ENCODE peak calls at places on chromosomes 3 and 15, in seven cellular contexts. One of them, this sample, is unnamed.

GRCh38 chr3:48130321-48130881 is 57.8 kb downstream of the CDC25A start:
- DNase-seq in IMR-90: peak
- DNase-seq in neuronal stem cell: no peak
- DNase-seq in H9: no peak
- DNase-seq in mesendoderm: peak
- DNase-seq in H1: no peak
- DNase-seq in mesenchymal stem cell: peak
- DNase-seq in this sample: no peak

GRCh38 chr3:123076496-123077418 is 9.9 kb downstream of the PDIA5 start:
- DNase-seq in IMR-90: no peak
- DNase-seq in neuronal stem cell: no peak
- DNase-seq in H9: no peak
- DNase-seq in mesendoderm: no peak
- DNase-seq in H1: no peak
- DNase-seq in mesenchymal stem cell: peak
- DNase-seq in this sample: no peak

GRCh38 chr15:71743861-71744382 is 66.4 kb upstream of the NR2E3 start:
- DNase-seq in IMR-90: peak
- DNase-seq in neuronal stem cell: peak
- DNase-seq in H9: no peak
- DNase-seq in mesendoderm: peak
- DNase-seq in H1: peak
- DNase-seq in mesenchymal stem cell: peak
- DNase-seq in this sample: peak

GRCh38 chr15:88896339-88897033 is 1.1 kb upstream of the HAPLN3 start:
- DNase-seq in IMR-90: no peak
- DNase-seq in neuronal stem cell: no peak
- DNase-seq in H9: no peak
- DNase-seq in mesendoderm: no peak
- DNase-seq in H1: peak
- DNase-seq in mesenchymal stem cell: no peak
- DNase-seq in this sample: no peak

GRCh38 chr3:114332342-114333179 is 38.7 kb downstream of the TIGIT start:
- DNase-seq in IMR-90: no peak
- DNase-seq in neuronal stem cell: no peak
- DNase-seq in H9: no peak
- DNase-seq in mesendoderm: no peak
- DNase-seq in H1: no peak
- DNase-seq in mesenchymal stem cell: no peak
- DNase-seq in this sample: no peak

GRCh38 chr3:66629431-66630368 is 128.9 kb upstream of the LRIG1 start:
- DNase-seq in IMR-90: no peak
- DNase-seq in neuronal stem cell: no peak
- DNase-seq in H9: no peak
- DNase-seq in mesendoderm: no peak
- DNase-seq in H1: no peak
- DNase-seq in mesenchymal stem cell: no peak
- DNase-seq in this sample: no peak

GRCh38 chr3:53072653-53073552 is 27.0 kb upstream of the SFMBT1 start:
- DNase-seq in IMR-90: peak
- DNase-seq in neuronal stem cell: peak
- DNase-seq in H9: peak
- DNase-seq in mesendoderm: peak
- DNase-seq in H1: peak
- DNase-seq in mesenchymal stem cell: peak
- DNase-seq in this sample: peak

GRCh38 chr3:43723121-43723734 is 32.5 kb downstream of the ABHD5 start:
- DNase-seq in IMR-90: peak
- DNase-seq in neuronal stem cell: no peak
- DNase-seq in H9: no peak
- DNase-seq in mesendoderm: no peak
- DNase-seq in H1: no peak
- DNase-seq in mesenchymal stem cell: no peak
- DNase-seq in this sample: no peak

GRCh38 chr15:56058986-56059385 is 65.6 kb upstream of the NEDD4 start:
- DNase-seq in IMR-90: no peak
- DNase-seq in neuronal stem cell: no peak
- DNase-seq in H9: no peak
- DNase-seq in mesendoderm: no peak
- DNase-seq in H1: no peak
- DNase-seq in mesenchymal stem cell: no peak
- DNase-seq in this sample: no peak

GRCh38 chr15:74311734-74312444 is 55.6 kb downstream of the CYP11A1 start:
- DNase-seq in IMR-90: peak
- DNase-seq in neuronal stem cell: no peak
- DNase-seq in H9: peak
- DNase-seq in mesendoderm: peak
- DNase-seq in H1: no peak
- DNase-seq in mesenchymal stem cell: peak
- DNase-seq in this sample: peak

GRCh38 chr3:12558706-12559105 is 1.8 kb downstream of the MKRN2 start:
- DNase-seq in IMR-90: no peak
- DNase-seq in neuronal stem cell: no peak
- DNase-seq in H9: no peak
- DNase-seq in mesendoderm: peak
- DNase-seq in H1: no peak
- DNase-seq in mesenchymal stem cell: no peak
- DNase-seq in this sample: no peak

GRCh38 chr3:127804141-127804540 is 18.2 kb downstream of the MGLL start:
- DNase-seq in IMR-90: no peak
- DNase-seq in neuronal stem cell: no peak
- DNase-seq in H9: no peak
- DNase-seq in mesendoderm: no peak
- DNase-seq in H1: no peak
- DNase-seq in mesenchymal stem cell: no peak
- DNase-seq in this sample: no peak

GRCh38 chr15:50380089-50380488 is 25.1 kb upstream of the GABPB1 start:
- DNase-seq in IMR-90: peak
- DNase-seq in neuronal stem cell: no peak
- DNase-seq in H9: no peak
- DNase-seq in mesendoderm: no peak
- DNase-seq in H1: no peak
- DNase-seq in mesenchymal stem cell: no peak
- DNase-seq in this sample: no peak

GRCh38 chr3:20546636-20547035 is 360.6 kb upstream of the SGO1 start:
- DNase-seq in IMR-90: no peak
- DNase-seq in neuronal stem cell: no peak
- DNase-seq in H9: no peak
- DNase-seq in mesendoderm: no peak
- DNase-seq in H1: no peak
- DNase-seq in mesenchymal stem cell: peak
- DNase-seq in this sample: no peak

GRCh38 chr3:11930084-11930483 is 74.1 kb upstream of the SYN2 start:
- DNase-seq in IMR-90: no peak
- DNase-seq in neuronal stem cell: no peak
- DNase-seq in H9: peak
- DNase-seq in mesendoderm: no peak
- DNase-seq in H1: no peak
- DNase-seq in mesenchymal stem cell: no peak
- DNase-seq in this sample: no peak

GRCh38 chr15:79358069-79358468 is 47.2 kb downstream of the TMED3 start:
- DNase-seq in IMR-90: no peak
- DNase-seq in neuronal stem cell: no peak
- DNase-seq in H9: no peak
- DNase-seq in mesendoderm: no peak
- DNase-seq in H1: no peak
- DNase-seq in mesenchymal stem cell: no peak
- DNase-seq in this sample: no peak

DNA sequence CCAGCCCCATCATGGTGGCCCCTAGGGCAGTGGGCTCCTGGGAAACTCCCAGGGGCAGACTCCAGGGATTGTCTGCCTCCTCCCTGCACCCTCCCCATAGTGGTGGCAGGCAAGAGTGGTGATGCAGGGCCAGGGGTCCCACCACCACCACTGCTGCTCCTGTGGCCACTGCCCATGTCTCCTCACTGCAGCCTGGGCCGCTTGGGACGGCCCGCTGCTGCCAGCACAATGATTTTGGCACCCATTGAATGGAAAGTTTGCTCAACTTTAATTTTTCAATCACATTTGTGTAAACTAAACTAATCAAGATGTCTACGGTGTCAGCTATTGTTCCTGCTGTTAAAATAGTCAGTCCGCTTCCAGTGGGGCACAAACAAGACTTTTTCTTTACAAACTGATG is 92.1 kb upstream of the TNFSF10 start:
- DNase-seq in IMR-90: no peak
- DNase-seq in neuronal stem cell: no peak
- DNase-seq in H9: no peak
- DNase-seq in mesendoderm: no peak
- DNase-seq in H1: no peak
- DNase-seq in mesenchymal stem cell: no peak
- DNase-seq in this sample: no peak
- H3K23ac ChIP-seq in IMR-90: no peak
- H3K23ac ChIP-seq in neuronal stem cell: peak
- H3K23ac ChIP-seq in H9: no peak
- H3K23ac ChIP-seq in mesendoderm: no peak
- H3K23ac ChIP-seq in H1: no peak
- H3K23ac ChIP-seq in mesenchymal stem cell: no peak
- H3K23ac ChIP-seq in this sample: no peak

DNA sequence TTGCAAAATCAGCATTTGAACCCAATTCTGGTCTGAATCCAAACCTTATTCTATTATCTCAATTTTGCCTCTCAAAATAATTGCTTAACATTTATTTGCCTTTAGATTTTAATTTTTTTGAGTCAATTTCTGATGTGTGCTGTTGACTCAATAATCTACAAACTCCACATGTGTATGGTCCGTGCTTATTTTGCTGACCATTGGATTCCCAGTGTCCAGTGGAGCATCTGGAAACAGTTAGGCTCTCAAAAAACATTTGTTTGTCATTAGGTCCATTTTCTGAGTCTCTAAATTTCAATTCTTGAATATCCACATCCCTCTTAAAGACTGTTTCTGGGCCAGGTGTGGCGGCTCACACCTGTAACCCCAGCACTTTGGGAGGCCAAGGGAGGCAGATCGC is 19.2 kb upstream of the MYZAP start:
- DNase-seq in IMR-90: no peak
- DNase-seq in neuronal stem cell: no peak
- DNase-seq in H9: no peak
- DNase-seq in mesendoderm: no peak
- DNase-seq in H1: no peak
- DNase-seq in mesenchymal stem cell: no peak
- DNase-seq in this sample: no peak
- H3K23ac ChIP-seq in IMR-90: no peak
- H3K23ac ChIP-seq in neuronal stem cell: no peak
- H3K23ac ChIP-seq in H9: no peak
- H3K23ac ChIP-seq in mesendoderm: no peak
- H3K23ac ChIP-seq in H1: no peak
- H3K23ac ChIP-seq in mesenchymal stem cell: no peak
- H3K23ac ChIP-seq in this sample: no peak

DNA sequence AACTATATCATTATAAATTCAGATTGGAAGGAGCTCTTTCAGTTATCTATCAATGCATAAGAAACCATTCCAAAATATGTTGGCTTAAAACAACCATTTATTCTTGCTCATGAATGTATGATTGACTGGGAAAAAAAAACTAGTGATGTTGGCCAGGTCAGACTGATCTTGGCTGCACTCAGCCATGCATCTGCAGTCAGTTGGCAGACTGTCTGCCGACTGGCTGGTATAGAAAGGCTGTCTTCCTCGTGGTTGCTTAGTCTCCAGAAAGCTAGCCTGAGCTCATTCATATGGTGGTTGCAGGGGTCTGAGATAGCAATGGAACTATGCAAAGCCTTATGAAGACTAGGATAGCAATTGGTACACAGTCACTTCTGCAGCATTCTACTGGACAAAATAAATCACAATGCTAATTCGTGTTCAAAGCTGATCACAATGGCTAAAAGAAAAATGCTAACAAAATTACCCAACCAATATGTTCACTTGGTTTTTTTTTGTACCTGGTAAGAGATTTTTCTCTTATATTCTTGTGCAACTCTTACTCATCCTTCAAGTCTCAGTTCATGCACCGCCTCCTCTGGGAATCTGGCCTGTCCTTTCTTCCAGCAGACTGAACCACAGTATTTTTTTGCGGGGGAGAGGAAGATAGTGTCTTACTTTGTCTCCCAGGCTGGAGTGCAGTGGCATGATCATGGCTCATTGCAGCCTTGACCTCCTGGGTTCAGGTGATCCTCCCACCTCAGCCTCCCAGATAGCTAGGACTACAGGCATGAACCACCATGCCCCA is 126.8 kb downstream of the KCNAB1 start:
- DNase-seq in IMR-90: peak
- DNase-seq in neuronal stem cell: no peak
- DNase-seq in H9: no peak
- DNase-seq in mesendoderm: no peak
- DNase-seq in H1: no peak
- DNase-seq in mesenchymal stem cell: no peak
- DNase-seq in this sample: no peak
- H3K23ac ChIP-seq in IMR-90: no peak
- H3K23ac ChIP-seq in neuronal stem cell: no peak
- H3K23ac ChIP-seq in H9: no peak
- H3K23ac ChIP-seq in mesendoderm: no peak
- H3K23ac ChIP-seq in H1: no peak
- H3K23ac ChIP-seq in mesenchymal stem cell: no peak
- H3K23ac ChIP-seq in this sample: no peak

GRCh38 chr3:72951259-72951722 is 45.3 kb upstream of the PPP4R2 start:
- DNase-seq in IMR-90: no peak
- DNase-seq in neuronal stem cell: no peak
- DNase-seq in H9: no peak
- DNase-seq in mesendoderm: no peak
- DNase-seq in H1: no peak
- DNase-seq in mesenchymal stem cell: no peak
- DNase-seq in this sample: no peak
- H3K23ac ChIP-seq in IMR-90: no peak
- H3K23ac ChIP-seq in neuronal stem cell: no peak
- H3K23ac ChIP-seq in H9: no peak
- H3K23ac ChIP-seq in mesendoderm: no peak
- H3K23ac ChIP-seq in H1: no peak
- H3K23ac ChIP-seq in mesenchymal stem cell: no peak
- H3K23ac ChIP-seq in this sample: no peak

GRCh38 chr3:110165753-110166152 is 828.4 kb upstream of the DPPA4 start:
- DNase-seq in IMR-90: no peak
- DNase-seq in neuronal stem cell: no peak
- DNase-seq in H9: peak
- DNase-seq in mesendoderm: peak
- DNase-seq in H1: no peak
- DNase-seq in mesenchymal stem cell: peak
- DNase-seq in this sample: no peak
- H3K23ac ChIP-seq in IMR-90: no peak
- H3K23ac ChIP-seq in neuronal stem cell: no peak
- H3K23ac ChIP-seq in H9: no peak
- H3K23ac ChIP-seq in mesendoderm: no peak
- H3K23ac ChIP-seq in H1: no peak
- H3K23ac ChIP-seq in mesenchymal stem cell: no peak
- H3K23ac ChIP-seq in this sample: no peak